ENCODE peak calls at places on chromosomes 3 and 15, in six cellular contexts. C is AG04449; T is WTC11; N is neural crest cell; P is stimulated activated CD8-positive, alpha-beta memory T cell treated with anti-CD3 and anti-CD28 coated beads, Interleukin-4, amount 100 ng/mL, for 24 hours; D is iPS-NIHi11. Z is an unnamed sample.

GRCh38 chr3:8621872-8622271 is 22.7 kb downstream of the SSUH2 start:
- DNase-seq in T (no peak), N (no peak), D (no peak), C (peak; percentile 72), P (no peak), Z (peak; percentile 21)

GRCh38 chr3:45958333-45958791 is 15.1 kb downstream of the CXCR6 start:
- DNase-seq in N (no peak), D (no peak), P (no peak), C (no peak), T (no peak), Z (no peak)

GRCh38 chr3:139284221-139284620 is 59.6 kb upstream of the MRPS22 start:
- DNase-seq in N (no peak), C (no peak), P (no peak), T (no peak), D (no peak), Z (no peak)

GRCh38 chr3:186605561-186606545 is 7.0 kb upstream of the AHSG start:
- DNase-seq in D (no peak), T (no peak), P (no peak), N (no peak), C (no peak), Z (no peak)

GRCh38 chr3:141663993-141664392 is 74.1 kb upstream of the RNF7 start:
- DNase-seq in T (no peak), P (no peak), N (no peak), C (no peak), D (no peak), Z (no peak)

GRCh38 chr3:115004201-115005140 is 142.6 kb downstream of the ZBTB20 start:
- DNase-seq in T (no peak), D (no peak), N (no peak), P (no peak), C (no peak), Z (no peak)

GRCh38 chr3:157606392-157607197 is 103.4 kb upstream of the VEPH1 start:
- DNase-seq in N (peak; percentile 82), T (peak; percentile 84), P (peak; percentile 47), D (peak; percentile 85), C (no peak), Z (peak; percentile 45)

GRCh38 chr3:197209366-197210260 is 88.8 kb downstream of the DLG1 start:
- DNase-seq in T (no peak), N (no peak), P (no peak), C (no peak), D (no peak), Z (no peak)

GRCh38 chr15:47675735-47676134 is 41.6 kb upstream of the SEMA6D start:
- DNase-seq in D (peak; percentile 30), N (no peak), T (no peak), C (no peak), P (no peak), Z (no peak)

GRCh38 chr15:38414351-38414750 is 39.6 kb upstream of the FAM98B start:
- DNase-seq in C (peak; percentile 12), T (peak; percentile 67), D (peak; percentile 62), N (peak; percentile 11), P (no peak), Z (peak; percentile 41)

GRCh38 chr3:66588340-66588847 is 87.6 kb upstream of the LRIG1 start:
- DNase-seq in P (no peak), N (no peak), D (no peak), T (no peak), C (no peak), Z (no peak)

GRCh38 chr3:122263058-122263457 is 62.0 kb upstream of the CSTA start:
- DNase-seq in T (peak; percentile 28), D (peak; percentile 41), P (no peak), C (no peak), N (no peak), Z (no peak)

GRCh38 chr15:39621961-39622360 is 41.1 kb downstream of the THBS1 start:
- DNase-seq in D (no peak), P (no peak), C (no peak), T (no peak), N (no peak), Z (no peak)

GRCh38 chr15:61879219-61879618 is 181.0 kb downstream of the VPS13C start:
- DNase-seq in P (no peak), D (no peak), N (no peak), T (no peak), C (no peak), Z (peak; percentile 8)

GRCh38 chr3:63351159-63352007 is 73.3 kb downstream of the SYNPR start:
- DNase-seq in C (peak; percentile 37), N (peak; percentile 12), D (peak; percentile 51), P (no peak), T (no peak), Z (no peak)

GRCh38 chr3:175208316-175208715 is 349.2 kb downstream of the NAALADL2 start:
- DNase-seq in D (no peak), N (no peak), T (no peak), C (no peak), P (no peak), Z (no peak)

GRCh38 chr15:35618260-35619188 is 72.6 kb upstream of the DPH6 start:
- DNase-seq in T (no peak), P (no peak), C (no peak), D (no peak), N (no peak), Z (no peak)

GRCh38 chr3:40494698-40495097 is 11.1 kb upstream of the ZNF620 start:
- DNase-seq in D (no peak), T (no peak), P (no peak), N (no peak), C (no peak), Z (no peak)

GRCh38 chr3:62159693-62160092 is 213.7 kb downstream of the FEZF2 start:
- DNase-seq in D (no peak), P (no peak), C (no peak), T (no peak), N (no peak), Z (peak; percentile 25)

GRCh38 chr3:57556459-57557087 is 499 bp downstream of the PDE12 start:
- DNase-seq in N (no peak), C (no peak), T (no peak), D (no peak), P (peak; percentile 9), Z (peak; percentile 33)

GRCh38 chr15:78216276-78217229 is 17.8 kb downstream of the ACSBG1 start:
- DNase-seq in N (no peak), P (no peak), D (no peak), T (no peak), C (no peak), Z (peak; percentile 93)

GRCh38 chr15:38670142-38671002 is 105.8 kb upstream of the RASGRP1 start:
- DNase-seq in D (no peak), N (no peak), T (no peak), P (peak; percentile 37), C (no peak), Z (peak; percentile 25)

GRCh38 chr3:195462308-195462610 is 19.4 kb upstream of the ACAP2 start:
- DNase-seq in T (no peak), D (no peak), C (no peak), P (no peak), N (no peak), Z (peak; percentile 46)

GRCh38 chr15:25067725-25068309 is 113.0 kb downstream of the SNRPN start:
- DNase-seq in N (no peak), P (no peak), T (no peak), C (no peak), D (no peak), Z (no peak)

GRCh38 chr15:70200511-70200991 is 102.8 kb upstream of the TLE3 start:
- DNase-seq in P (no peak), T (no peak), D (no peak), C (no peak), N (no peak), Z (no peak)

GRCh38 chr3:105518806-105519418 is 152.2 kb downstream of the ALCAM start:
- DNase-seq in C (no peak), P (no peak), T (peak; percentile 9), D (peak; percentile 39), N (no peak), Z (no peak)

GRCh38 chr3:50316657-50317242 is 5.8 kb downstream of the HYAL2 start:
- DNase-seq in P (peak; percentile 51), N (no peak), C (no peak), T (no peak), D (peak; percentile 54), Z (peak; percentile 91)

GRCh38 chr3:121269389-121269788 is 276.4 kb downstream of the POLQ start:
- DNase-seq in C (no peak), N (no peak), P (no peak), D (no peak), T (no peak), Z (no peak)

GRCh38 chr15:62853114-62853832 is 189.3 kb upstream of the TPM1 start:
- DNase-seq in T (no peak), C (no peak), N (no peak), P (no peak), D (no peak), Z (no peak)

GRCh38 chr3:28940530-28940929 is 340.3 kb upstream of the RBMS3 start:
- DNase-seq in T (no peak), D (no peak), N (no peak), C (peak; percentile 92), P (no peak), Z (no peak)

GRCh38 chr3:150183619-150184425 is 213.1 kb upstream of the PFN2 start:
- DNase-seq in T (peak; percentile 72), N (peak; percentile 60), P (peak; percentile 5), D (peak; percentile 73), C (peak; percentile 40), Z (peak; percentile 53)

GRCh38 chr3:136819784-136820640 is 1.1 kb downstream of the SLC35G2 start:
- DNase-seq in T (peak; percentile 72), P (no peak), D (peak; percentile 66), N (peak; percentile 52), C (no peak), Z (peak; percentile 29)

GRCh38 chr3:112781611-112782010 is 65.1 kb downstream of the CD200R1L start:
- DNase-seq in P (no peak), N (no peak), C (no peak), T (no peak), D (no peak), Z (no peak)

GRCh38 chr3:140276698-140277097 is 341.7 kb downstream of the CLSTN2 start:
- DNase-seq in N (peak; percentile 4), T (peak; percentile 36), D (peak; percentile 46), C (no peak), P (no peak), Z (no peak)